ENCODE peak calls at places on chromosomes 6 and 20, in five cellular contexts. V is kidney glomerular epithelial cell, Y is spleen, E is Kasumi-1, P is T-helper 17 cell. D is an unnamed sample.

GRCh38 chr6:45548657-45549515 is 171.2 kb upstream of the SUPT3H start:
- DNase-seq in Y (no peak), E (no peak), V (no peak), P (no peak), D (peak)

GRCh38 chr6:34234667-34235604 is 1.7 kb upstream of the HMGA1 start:
- DNase-seq in E (no peak), Y (peak), P (no peak), V (no peak), D (peak)

GRCh38 chr20:43389839-43390626 is 67.7 kb upstream of the SRSF6 start:
- DNase-seq in E (no peak), P (no peak), V (no peak), Y (no peak), D (peak)

GRCh38 chr20:37755665-37756064 is 61.8 kb downstream of the CTNNBL1 start:
- DNase-seq in Y (no peak), E (peak), V (no peak), P (no peak), D (no peak)

GRCh38 chr20:59064214-59064722 is 21.7 kb upstream of the PRELID3B start:
- DNase-seq in Y (no peak), E (no peak), P (no peak), V (no peak), D (no peak)

GRCh38 chr6:160027931-160028330 is 59.0 kb downstream of the IGF2R start:
- DNase-seq in V (no peak), P (no peak), E (no peak), Y (no peak), D (no peak)

GRCh38 chr6:88380083-88380482 is 213.9 kb upstream of the CNR1 start:
- DNase-seq in P (no peak), E (peak), Y (peak), V (peak), D (no peak)

GRCh38 chr6:7389162-7389450 is 436 bp downstream of the CAGE1 start:
- DNase-seq in E (peak), Y (no peak), P (no peak), V (peak), D (no peak)